ENCODE peak calls at places on chromosomes 13 and 19, in five cellular contexts. N, U, X, R and D are unnamed samples. For H3K4me1 and H3K36me3, the result is how much of the 10 kb centered on the place peaks cover.

GRCh38 chr19:49684251-49684982 is 5.0 kb upstream of the ADM5 start:
- DNase-seq in N (no peak), U (no peak), X (no peak), R (no peak), D (no peak)

GRCh38 chr13:27493981-27494380 is 43.6 kb upstream of the MTIF3 start:
- DNase-seq in N (no peak), U (no peak), X (no peak), R (no peak), D (no peak)

GRCh38 chr13:21894091-21894490 is 223.2 kb downstream of the FGF9 start:
- DNase-seq in N (no peak), U (no peak), X (no peak), R (no peak), D (no peak)

GRCh38 chr13:20182231-20182846 is 10.4 kb downstream of the GJB2 start:
- DNase-seq in N (no peak), U (no peak), X (no peak), R (peak), D (no peak)

GRCh38 chr19:42662714-42663113 is 68.0 kb upstream of the CEACAM8 start:
- DNase-seq in N (no peak), U (no peak), X (no peak), R (no peak), D (no peak)

GRCh38 chr19:56837892-56838679 is 2.4 kb downstream of the PEG3 start:
- DNase-seq in N (peak), U (peak), X (peak), R (no peak), D (peak)

GRCh38 chr13:50366488-50367174 is 351.4 kb downstream of the KCNRG start:
- DNase-seq in N (no peak), U (no peak), X (no peak), R (no peak), D (no peak)

GRCh38 chr13:36431204-36432105 is 840 bp upstream of the CCNA1 start:
- DNase-seq in N (no peak), U (peak), X (peak), R (no peak), D (no peak)

GRCh38 chr19:35925501-35925900 is 10.7 kb upstream of the LRFN3 start:
- DNase-seq in N (no peak), U (no peak), X (no peak), R (no peak), D (no peak)

GRCh38 chr19:35915508-35915907 is 7.4 kb upstream of the TYROBP start:
- DNase-seq in N (no peak), U (no peak), X (no peak), R (no peak), D (no peak)

GRCh38 chr19:35919306-35919705 is 11.2 kb upstream of the TYROBP start:
- DNase-seq in N (no peak), U (no peak), X (no peak), R (no peak), D (no peak)

DNA sequence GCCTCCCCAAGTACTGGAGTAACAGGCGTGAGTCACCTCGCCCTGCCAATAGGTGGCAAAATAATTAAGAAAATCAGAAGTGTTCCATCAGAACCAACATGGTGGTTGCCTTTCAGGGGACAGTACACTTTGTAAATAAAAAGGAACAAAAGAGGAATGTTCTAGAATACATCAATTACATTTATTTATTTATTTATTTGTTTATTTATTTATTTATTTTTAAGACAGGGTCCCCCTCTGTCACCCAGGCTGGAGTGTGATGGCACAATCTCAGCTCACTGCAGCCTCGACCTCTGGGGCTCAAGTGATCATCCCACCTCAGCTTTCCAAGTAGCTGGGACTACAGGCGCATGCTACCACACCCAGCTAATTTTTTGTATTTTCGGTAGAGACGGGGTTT is 12.9 kb upstream of the TYROBP start:
- DNase-seq in N (no peak), U (no peak), X (no peak), R (no peak), D (no peak)
- H3K4me1 ChIP-seq in N (under half), U (under half), X (under half), R (under half), D (under half)

GRCh38 chr19:14028901-14029300 is 953 bp downstream of the RLN3 start:
- DNase-seq in N (no peak), U (no peak), X (no peak), R (no peak), D (no peak)

GRCh38 chr19:14033946-14034345 is 2.4 kb downstream of the IL27RA start:
- DNase-seq in N (no peak), U (no peak), X (no peak), R (no peak), D (no peak)

GRCh38 chr19:14031719-14032480 is at the start of gene IL27RA:
- DNase-seq in N (peak), U (peak), X (peak), R (peak), D (peak)

GRCh38 chr19:14027856-14028450 is at the start of gene RLN3:
- DNase-seq in N (no peak), U (no peak), X (no peak), R (no peak), D (no peak)

DNA sequence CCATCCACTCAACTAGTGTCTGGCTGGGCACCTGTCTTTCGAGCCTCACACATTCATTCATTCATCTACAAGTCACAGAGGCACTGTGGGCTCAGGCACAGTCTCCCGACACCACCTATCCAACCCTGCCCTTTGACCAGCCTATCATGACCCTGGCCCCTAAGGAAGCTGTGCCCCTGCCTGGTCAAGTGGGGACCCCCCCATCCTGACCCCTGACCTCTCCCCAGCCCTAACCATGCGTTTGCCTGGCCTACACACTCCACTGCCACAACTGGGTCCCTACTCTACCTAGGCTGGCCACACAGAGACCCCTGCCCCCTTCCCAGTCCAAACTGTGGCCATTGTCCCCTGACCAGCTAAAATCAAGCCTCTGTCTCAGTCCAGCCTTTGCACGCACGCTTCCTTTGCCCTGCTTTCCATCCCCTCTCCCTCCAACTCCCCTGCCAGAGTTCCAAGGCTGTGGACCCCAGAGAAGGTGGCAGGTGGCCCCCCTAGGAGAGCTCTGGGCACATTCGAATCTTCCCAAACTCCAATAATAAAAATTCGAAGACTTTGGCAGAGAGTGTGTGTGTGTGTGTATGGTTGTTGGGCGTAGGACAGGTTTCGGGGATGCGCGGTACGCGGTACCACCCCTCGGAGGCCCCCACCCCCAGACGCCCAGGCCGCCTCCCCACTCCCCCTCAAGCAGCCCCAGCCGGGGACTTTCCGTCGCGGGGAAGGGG is 404 bp upstream of the IL27RA start:
- DNase-seq in N (no peak), U (no peak), X (no peak), R (peak), D (no peak)
- H3K4me3 ChIP-seq in N (peak), U (peak), X (peak), R (peak), D (peak)

GRCh38 chr19:18308948-18309325 is 13.9 kb downstream of the LSM4 start:
- DNase-seq in N (no peak), U (no peak), X (no peak), R (no peak), D (no peak)
- H3K36me3 ChIP-seq in N (under half), U (under half), X (half or more), R (under half), D (under half)

DNA sequence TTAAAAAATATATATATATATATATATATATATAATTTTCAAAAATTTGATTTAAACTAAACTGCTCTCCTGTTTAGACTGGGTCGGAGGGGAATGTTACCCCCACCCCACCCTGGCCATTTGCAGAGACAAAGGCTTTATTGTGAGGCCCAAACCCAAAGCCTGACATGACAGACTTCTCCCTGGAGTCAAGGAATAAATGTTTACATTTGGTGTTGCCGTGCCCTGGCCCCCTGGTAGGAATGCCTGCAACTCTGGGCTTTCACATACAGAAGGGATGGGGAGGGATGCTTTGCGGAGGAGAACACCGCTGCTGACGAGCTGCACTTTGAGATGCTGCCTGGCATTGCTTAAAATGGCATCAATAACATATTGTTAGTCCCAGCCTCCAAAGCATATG is 30.6 kb downstream of the ZNF536 start:
- DNase-seq in N (no peak), U (no peak), X (no peak), R (no peak), D (no peak)
- H3K4me1 ChIP-seq in N (under half), U (under half), X (under half), R (under half), D (under half)

GRCh38 chr13:65964672-65965071 is 1265.5 kb downstream of the PCDH9 start:
- DNase-seq in N (no peak), U (no peak), X (no peak), R (no peak), D (no peak)

GRCh38 chr13:65966991-65967451 is 1263.1 kb downstream of the PCDH9 start:
- DNase-seq in N (no peak), U (no peak), X (no peak), R (no peak), D (no peak)

DNA sequence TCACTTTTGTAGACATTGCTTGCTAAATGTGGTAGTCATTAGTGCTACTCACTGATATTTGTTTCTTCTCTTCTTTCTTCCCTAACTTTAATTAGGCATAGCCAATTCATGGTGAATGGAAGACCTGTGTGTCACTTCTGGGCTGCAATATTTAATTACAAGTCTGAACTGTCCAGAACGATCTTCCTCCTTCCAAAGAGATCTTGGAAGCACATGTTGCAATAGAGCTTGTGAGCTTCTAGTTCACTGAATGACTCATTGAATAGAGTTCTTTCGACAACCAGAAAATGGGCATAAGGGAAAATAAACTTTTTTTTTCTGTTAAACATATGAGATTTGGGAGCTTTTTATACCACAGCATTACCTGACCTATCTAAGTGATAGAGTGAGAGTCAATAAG is 1264.6 kb downstream of the PCDH9 start:
- DNase-seq in N (no peak), U (no peak), X (no peak), R (no peak), D (no peak)
- H3K4me3 ChIP-seq in N (no peak), U (no peak), X (no peak), R (no peak), D (no peak)

DNA sequence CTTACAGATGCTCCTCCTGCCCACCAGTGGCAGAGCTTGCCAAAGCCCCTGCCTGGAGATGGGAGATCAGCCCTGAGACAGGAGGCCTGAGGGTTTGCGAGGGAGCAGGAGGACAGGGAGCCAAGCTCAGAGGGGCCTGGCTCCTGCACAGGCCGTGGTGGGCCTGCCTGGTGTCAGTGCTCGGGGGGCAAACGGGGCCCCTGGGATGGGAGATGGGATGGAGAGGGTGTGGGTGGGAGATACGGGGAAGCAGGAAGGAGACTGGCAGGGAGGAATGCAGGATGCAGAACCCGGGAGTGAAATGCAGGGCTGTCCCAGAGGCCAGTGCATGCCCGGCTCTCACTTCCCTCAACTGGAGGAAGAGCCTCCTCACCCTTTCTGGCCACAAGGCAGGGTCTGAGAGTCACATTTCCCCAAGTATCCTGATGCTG is 19.9 kb downstream of the ELAVL1 start:
- DNase-seq in N (no peak), U (no peak), X (no peak), R (no peak), D (no peak)
- H3K36me3 ChIP-seq in N (under half), U (half or more), X (half or more), R (half or more), D (under half)